ENCODE peak calls at places on chromosomes 6 and 20, in five cellular contexts. One of them, this sample, is unnamed.

GRCh38 chr20:8589956-8590355 is 457.9 kb downstream of the PLCB1 start:
- DNase-seq in uterus: no peak
- DNase-seq in CD4-positive, CD25-positive, alpha-beta regulatory T cell: no peak
- DNase-seq in pancreas: no peak
- DNase-seq in cardiac muscle cell: no peak
- DNase-seq in this sample: no peak

GRCh38 chr6:43774776-43775583 is 5.0 kb downstream of the VEGFA start:
- DNase-seq in CD4-positive, CD25-positive, alpha-beta regulatory T cell: peak; percentile 29
- DNase-seq in uterus: peak; percentile 73
- DNase-seq in cardiac muscle cell: peak; percentile 77
- DNase-seq in pancreas: no peak
- DNase-seq in this sample: peak; percentile 72

GRCh38 chr6:46118836-46119235 is 11.0 kb upstream of the ENPP4 start:
- DNase-seq in CD4-positive, CD25-positive, alpha-beta regulatory T cell: no peak
- DNase-seq in cardiac muscle cell: no peak
- DNase-seq in uterus: no peak
- DNase-seq in pancreas: no peak
- DNase-seq in this sample: no peak

GRCh38 chr6:16670183-16670582 is 91.1 kb downstream of the ATXN1 start:
- DNase-seq in cardiac muscle cell: peak; percentile 17
- DNase-seq in uterus: no peak
- DNase-seq in pancreas: no peak
- DNase-seq in CD4-positive, CD25-positive, alpha-beta regulatory T cell: no peak
- DNase-seq in this sample: no peak

GRCh38 chr20:50504231-50504823 is 5.9 kb upstream of the PTPN1 start:
- DNase-seq in pancreas: no peak
- DNase-seq in uterus: no peak
- DNase-seq in cardiac muscle cell: no peak
- DNase-seq in CD4-positive, CD25-positive, alpha-beta regulatory T cell: no peak
- DNase-seq in this sample: no peak

GRCh38 chr20:16518068-16518783 is 55.0 kb downstream of the KIF16B start:
- DNase-seq in uterus: no peak
- DNase-seq in CD4-positive, CD25-positive, alpha-beta regulatory T cell: peak; percentile 8
- DNase-seq in cardiac muscle cell: peak; percentile 57
- DNase-seq in pancreas: no peak
- DNase-seq in this sample: peak; percentile 50

GRCh38 chr6:105896821-105897095 is 189.4 kb upstream of the PRDM1 start:
- DNase-seq in pancreas: no peak
- DNase-seq in CD4-positive, CD25-positive, alpha-beta regulatory T cell: no peak
- DNase-seq in uterus: no peak
- DNase-seq in cardiac muscle cell: no peak
- DNase-seq in this sample: no peak

GRCh38 chr6:6910734-6911295 is 196.9 kb upstream of the RREB1 start:
- DNase-seq in CD4-positive, CD25-positive, alpha-beta regulatory T cell: no peak
- DNase-seq in uterus: no peak
- DNase-seq in cardiac muscle cell: no peak
- DNase-seq in pancreas: no peak
- DNase-seq in this sample: no peak

GRCh38 chr6:145883263-145883662 is 68.7 kb upstream of the FBXO30 start:
- DNase-seq in pancreas: no peak
- DNase-seq in uterus: no peak
- DNase-seq in CD4-positive, CD25-positive, alpha-beta regulatory T cell: no peak
- DNase-seq in cardiac muscle cell: no peak
- DNase-seq in this sample: no peak

GRCh38 chr6:55528624-55529023 is 50.4 kb downstream of the HMGCLL1 start:
- DNase-seq in uterus: no peak
- DNase-seq in pancreas: no peak
- DNase-seq in CD4-positive, CD25-positive, alpha-beta regulatory T cell: no peak
- DNase-seq in cardiac muscle cell: no peak
- DNase-seq in this sample: no peak

GRCh38 chr6:126086560-126086959 is 100.2 kb downstream of the TRMT11 start:
- DNase-seq in uterus: no peak
- DNase-seq in pancreas: no peak
- DNase-seq in CD4-positive, CD25-positive, alpha-beta regulatory T cell: no peak
- DNase-seq in cardiac muscle cell: no peak
- DNase-seq in this sample: no peak

GRCh38 chr6:135192256-135193174 is 11.4 kb downstream of the MYB start:
- DNase-seq in pancreas: no peak
- DNase-seq in cardiac muscle cell: no peak
- DNase-seq in CD4-positive, CD25-positive, alpha-beta regulatory T cell: no peak
- DNase-seq in uterus: no peak
- DNase-seq in this sample: no peak

GRCh38 chr6:54700158-54700557 is 146.4 kb upstream of the FAM83B start:
- DNase-seq in cardiac muscle cell: no peak
- DNase-seq in uterus: no peak
- DNase-seq in pancreas: no peak
- DNase-seq in CD4-positive, CD25-positive, alpha-beta regulatory T cell: no peak
- DNase-seq in this sample: no peak

GRCh38 chr6:40832691-40833090 is 206.3 kb downstream of the UNC5CL start:
- DNase-seq in CD4-positive, CD25-positive, alpha-beta regulatory T cell: no peak
- DNase-seq in pancreas: no peak
- DNase-seq in uterus: no peak
- DNase-seq in cardiac muscle cell: no peak
- DNase-seq in this sample: no peak

GRCh38 chr20:60210779-60211617 is 252.8 kb downstream of the CDH26 start:
- DNase-seq in pancreas: no peak
- DNase-seq in cardiac muscle cell: peak; percentile 72
- DNase-seq in uterus: peak; percentile 30
- DNase-seq in CD4-positive, CD25-positive, alpha-beta regulatory T cell: peak; percentile 22
- DNase-seq in this sample: peak; percentile 43

GRCh38 chr20:51640743-51641142 is 98.2 kb upstream of the NFATC2 start:
- DNase-seq in pancreas: no peak
- DNase-seq in cardiac muscle cell: no peak
- DNase-seq in uterus: no peak
- DNase-seq in CD4-positive, CD25-positive, alpha-beta regulatory T cell: no peak
- DNase-seq in this sample: no peak

GRCh38 chr6:36576573-36576972 is 17.6 kb upstream of the SRSF3 start:
- DNase-seq in pancreas: no peak
- DNase-seq in uterus: no peak
- DNase-seq in CD4-positive, CD25-positive, alpha-beta regulatory T cell: no peak
- DNase-seq in cardiac muscle cell: no peak
- DNase-seq in this sample: no peak

GRCh38 chr6:143276436-143276835 is 174.1 kb downstream of the ADAT2 start:
- DNase-seq in uterus: no peak
- DNase-seq in pancreas: no peak
- DNase-seq in CD4-positive, CD25-positive, alpha-beta regulatory T cell: no peak
- DNase-seq in cardiac muscle cell: no peak
- DNase-seq in this sample: no peak

GRCh38 chr6:143609972-143610371 is 67.8 kb upstream of the PHACTR2 start:
- DNase-seq in pancreas: no peak
- DNase-seq in uterus: no peak
- DNase-seq in cardiac muscle cell: no peak
- DNase-seq in CD4-positive, CD25-positive, alpha-beta regulatory T cell: no peak
- DNase-seq in this sample: no peak

GRCh38 chr6:164216839-164217238 is 802.3 kb downstream of the QKI start:
- DNase-seq in pancreas: no peak
- DNase-seq in CD4-positive, CD25-positive, alpha-beta regulatory T cell: no peak
- DNase-seq in cardiac muscle cell: no peak
- DNase-seq in uterus: no peak
- DNase-seq in this sample: no peak

GRCh38 chr6:41894366-41895299 is 542 bp downstream of the USP49 start:
- DNase-seq in cardiac muscle cell: peak; percentile 25
- DNase-seq in pancreas: no peak
- DNase-seq in CD4-positive, CD25-positive, alpha-beta regulatory T cell: no peak
- DNase-seq in uterus: no peak
- DNase-seq in this sample: no peak

GRCh38 chr6:75813476-75814250 is 64.6 kb downstream of the MYO6 start:
- DNase-seq in uterus: no peak
- DNase-seq in CD4-positive, CD25-positive, alpha-beta regulatory T cell: no peak
- DNase-seq in cardiac muscle cell: no peak
- DNase-seq in pancreas: no peak
- DNase-seq in this sample: no peak

GRCh38 chr6:25017932-25018581 is 82.3 kb upstream of the RIPOR2 start:
- DNase-seq in uterus: peak; percentile 41
- DNase-seq in cardiac muscle cell: peak; percentile 75
- DNase-seq in CD4-positive, CD25-positive, alpha-beta regulatory T cell: peak; percentile 77
- DNase-seq in pancreas: no peak
- DNase-seq in this sample: peak; percentile 23

GRCh38 chr6:117728626-117729025 is 53.4 kb downstream of the NUS1 start:
- DNase-seq in pancreas: no peak
- DNase-seq in CD4-positive, CD25-positive, alpha-beta regulatory T cell: no peak
- DNase-seq in uterus: no peak
- DNase-seq in cardiac muscle cell: peak; percentile 68
- DNase-seq in this sample: no peak

GRCh38 chr6:36544228-36544627 is 3.1 kb downstream of the STK38 start:
- DNase-seq in pancreas: no peak
- DNase-seq in cardiac muscle cell: no peak
- DNase-seq in CD4-positive, CD25-positive, alpha-beta regulatory T cell: peak; percentile 83
- DNase-seq in uterus: no peak
- DNase-seq in this sample: no peak

GRCh38 chr20:48604426-48604825 is 223.4 kb downstream of the PREX1 start:
- DNase-seq in CD4-positive, CD25-positive, alpha-beta regulatory T cell: no peak
- DNase-seq in uterus: no peak
- DNase-seq in cardiac muscle cell: no peak
- DNase-seq in pancreas: peak; percentile 24
- DNase-seq in this sample: no peak

GRCh38 chr6:3723966-3724365 is 27.5 kb downstream of the PXDC1 start:
- DNase-seq in CD4-positive, CD25-positive, alpha-beta regulatory T cell: no peak
- DNase-seq in cardiac muscle cell: no peak
- DNase-seq in pancreas: no peak
- DNase-seq in uterus: no peak
- DNase-seq in this sample: no peak

GRCh38 chr20:35284992-35285805 is 627 bp upstream of the EIF6 start:
- DNase-seq in cardiac muscle cell: no peak
- DNase-seq in uterus: no peak
- DNase-seq in CD4-positive, CD25-positive, alpha-beta regulatory T cell: no peak
- DNase-seq in pancreas: no peak
- DNase-seq in this sample: no peak

GRCh38 chr6:45323656-45324224 is 4.4 kb upstream of the RUNX2 start:
- DNase-seq in uterus: no peak
- DNase-seq in CD4-positive, CD25-positive, alpha-beta regulatory T cell: peak; percentile 19
- DNase-seq in cardiac muscle cell: no peak
- DNase-seq in pancreas: no peak
- DNase-seq in this sample: no peak

GRCh38 chr6:25130518-25130917 is 148.7 kb upstream of the CARMIL1 start:
- DNase-seq in cardiac muscle cell: no peak
- DNase-seq in CD4-positive, CD25-positive, alpha-beta regulatory T cell: no peak
- DNase-seq in uterus: no peak
- DNase-seq in pancreas: no peak
- DNase-seq in this sample: no peak

GRCh38 chr20:3783068-3783489 is 1.8 kb upstream of the SPEF1 start:
- DNase-seq in CD4-positive, CD25-positive, alpha-beta regulatory T cell: no peak
- DNase-seq in uterus: no peak
- DNase-seq in cardiac muscle cell: no peak
- DNase-seq in pancreas: peak; percentile 54
- DNase-seq in this sample: peak; percentile 73
- H3K4me1 ChIP-seq in CD4-positive, CD25-positive, alpha-beta regulatory T cell: peaks cover 40% of the 10 kb centered on the region
- H3K4me1 ChIP-seq in uterus: peaks cover 28% of the 10 kb centered on the region
- H3K4me1 ChIP-seq in cardiac muscle cell: peaks cover 5% of the 10 kb centered on the region
- H3K4me1 ChIP-seq in pancreas: peaks cover 39% of the 10 kb centered on the region
- H3K4me1 ChIP-seq in this sample: peaks cover 22% of the 10 kb centered on the region

GRCh38 chr6:1597924-1598323 is 11.8 kb upstream of the FOXC1 start:
- DNase-seq in cardiac muscle cell: no peak
- DNase-seq in pancreas: no peak
- DNase-seq in uterus: no peak
- DNase-seq in CD4-positive, CD25-positive, alpha-beta regulatory T cell: no peak
- DNase-seq in this sample: no peak

GRCh38 chr6:1597121-1597744 is 12.5 kb upstream of the FOXC1 start:
- DNase-seq in CD4-positive, CD25-positive, alpha-beta regulatory T cell: no peak
- DNase-seq in uterus: no peak
- DNase-seq in pancreas: peak; percentile 5
- DNase-seq in cardiac muscle cell: no peak
- DNase-seq in this sample: no peak

GRCh38 chr6:1598886-1599285 is 10.8 kb upstream of the FOXC1 start:
- DNase-seq in cardiac muscle cell: no peak
- DNase-seq in uterus: no peak
- DNase-seq in pancreas: no peak
- DNase-seq in CD4-positive, CD25-positive, alpha-beta regulatory T cell: no peak
- DNase-seq in this sample: no peak

GRCh38 chr6:1599469-1599868 is 10.2 kb upstream of the FOXC1 start:
- DNase-seq in CD4-positive, CD25-positive, alpha-beta regulatory T cell: no peak
- DNase-seq in pancreas: no peak
- DNase-seq in cardiac muscle cell: no peak
- DNase-seq in uterus: no peak
- DNase-seq in this sample: no peak

GRCh38 chr6:1598433-1598832 is 11.3 kb upstream of the FOXC1 start:
- DNase-seq in CD4-positive, CD25-positive, alpha-beta regulatory T cell: no peak
- DNase-seq in uterus: no peak
- DNase-seq in pancreas: no peak
- DNase-seq in cardiac muscle cell: no peak
- DNase-seq in this sample: no peak
- H3K27ac ChIP-seq in CD4-positive, CD25-positive, alpha-beta regulatory T cell: no peak overlapping the region
- H3K27ac ChIP-seq in uterus: no peak overlapping the region
- H3K27ac ChIP-seq in pancreas: no peak overlapping the region
- H3K27ac ChIP-seq in cardiac muscle cell: no peak overlapping the region
- H3K27ac ChIP-seq in this sample: no peak overlapping the region

DNA sequence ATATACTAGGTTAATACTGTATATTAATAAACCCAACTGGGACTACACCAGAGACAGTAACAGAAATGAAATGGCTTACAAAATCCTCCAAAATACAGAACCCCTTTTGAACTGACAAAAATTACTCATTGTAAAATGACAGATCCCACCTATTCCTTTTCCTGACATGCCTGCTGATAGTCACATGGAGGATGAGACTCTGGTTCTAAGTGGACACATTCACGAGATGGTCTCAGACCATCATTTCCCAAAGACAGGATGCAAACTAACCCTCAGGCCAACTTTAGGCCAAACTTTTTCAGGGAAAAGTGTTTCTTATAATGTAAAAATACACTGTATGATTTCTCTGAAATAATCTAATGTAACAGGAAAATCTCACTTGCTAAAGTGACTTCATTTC is 22.5 kb downstream of the TBC1D7 start:
- DNase-seq in cardiac muscle cell: no peak
- DNase-seq in CD4-positive, CD25-positive, alpha-beta regulatory T cell: no peak
- DNase-seq in pancreas: no peak
- DNase-seq in uterus: no peak
- DNase-seq in this sample: no peak
- H3K4me1 ChIP-seq in cardiac muscle cell: peaks cover 29% of the 10 kb centered on the region
- H3K4me1 ChIP-seq in CD4-positive, CD25-positive, alpha-beta regulatory T cell: peaks cover 8% of the 10 kb centered on the region
- H3K4me1 ChIP-seq in pancreas: no peaks in the 10 kb centered on the region
- H3K4me1 ChIP-seq in uterus: no peaks in the 10 kb centered on the region
- H3K4me1 ChIP-seq in this sample: no peaks in the 10 kb centered on the region

DNA sequence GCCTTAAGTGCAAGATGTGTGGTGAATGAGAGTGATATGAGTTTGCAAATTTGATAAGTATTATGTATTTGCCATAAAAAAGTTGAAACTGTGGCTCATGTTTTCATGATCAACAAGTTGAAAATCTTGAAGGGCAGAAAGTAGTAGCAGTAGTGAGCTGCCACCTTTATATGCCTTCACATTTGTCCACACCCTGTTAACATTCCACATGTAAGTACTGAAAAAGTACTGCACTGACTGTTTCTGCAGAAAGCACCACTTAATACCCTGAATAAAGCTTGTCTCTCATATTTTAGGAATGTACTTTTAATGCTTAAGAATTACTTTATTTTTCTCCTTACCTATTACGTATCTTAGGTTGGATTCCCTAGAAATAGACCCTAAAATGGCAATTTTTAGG is 45.9 kb downstream of the FLRT3 start:
- DNase-seq in uterus: no peak
- DNase-seq in cardiac muscle cell: peak; percentile 14
- DNase-seq in CD4-positive, CD25-positive, alpha-beta regulatory T cell: no peak
- DNase-seq in pancreas: no peak
- DNase-seq in this sample: no peak
- H3K27ac ChIP-seq in uterus: no peak overlapping the region
- H3K27ac ChIP-seq in cardiac muscle cell: no peak overlapping the region
- H3K27ac ChIP-seq in CD4-positive, CD25-positive, alpha-beta regulatory T cell: no peak overlapping the region
- H3K27ac ChIP-seq in pancreas: no peak overlapping the region
- H3K27ac ChIP-seq in this sample: no peak overlapping the region

GRCh38 chr20:57996465-57996864 is 232.0 kb downstream of the ANKRD60 start:
- DNase-seq in uterus: no peak
- DNase-seq in CD4-positive, CD25-positive, alpha-beta regulatory T cell: no peak
- DNase-seq in cardiac muscle cell: no peak
- DNase-seq in pancreas: no peak
- DNase-seq in this sample: no peak
- H3K4me1 ChIP-seq in uterus: no peaks in the 10 kb centered on the region
- H3K4me1 ChIP-seq in CD4-positive, CD25-positive, alpha-beta regulatory T cell: no peaks in the 10 kb centered on the region
- H3K4me1 ChIP-seq in cardiac muscle cell: no peaks in the 10 kb centered on the region
- H3K4me1 ChIP-seq in pancreas: peaks cover 4% of the 10 kb centered on the region
- H3K4me1 ChIP-seq in this sample: peaks cover 17% of the 10 kb centered on the region